ENCODE peak calls at places on chromosomes 2 and 18, in seven cellular contexts. H is mucosa of gallbladder; C is HuH-7.5; O is ureter; S is CD4-positive, alpha-beta memory T cell; G is choroid plexus epithelial cell; T is IMR-90. N is an unnamed sample.

GRCh38 chr2:42996528-42996927 is 204.1 kb upstream of the HAAO start:
- DNase-seq in H (no peak), G (no peak), T (no peak), O (peak), S (no peak), C (no peak), N (no peak)

GRCh38 chr2:173943738-173944137 is 21.4 kb downstream of the SP3 start:
- DNase-seq in T (no peak), S (no peak), O (no peak), H (no peak), G (no peak), C (no peak), N (no peak)

GRCh38 chr2:65081232-65081685 is 25.0 kb downstream of the CEP68 start:
- DNase-seq in T (no peak), H (no peak), S (no peak), C (no peak), G (peak), O (no peak), N (peak)

GRCh38 chr18:57337890-57338289 is 14.5 kb upstream of the ST8SIA3 start:
- DNase-seq in C (no peak), S (no peak), H (no peak), T (no peak), G (no peak), O (no peak), N (no peak)

GRCh38 chr2:3183766-3184165 is 193.9 kb downstream of the EIPR1 start:
- DNase-seq in O (no peak), T (no peak), C (no peak), G (no peak), H (no peak), S (no peak), N (no peak)

GRCh38 chr2:30688956-30689401 is 118.3 kb downstream of the CAPN13 start:
- DNase-seq in S (no peak), T (no peak), O (peak), G (no peak), C (no peak), H (peak), N (no peak)

GRCh38 chr2:101387151-101387807 is at the start of gene CREG2:
- DNase-seq in O (no peak), C (peak), H (peak), T (peak), G (peak), S (no peak), N (peak)

GRCh38 chr2:181300600-181301291 is 156.4 kb upstream of the ITGA4 start:
- DNase-seq in S (peak), G (no peak), O (no peak), T (no peak), C (no peak), H (no peak), N (no peak)

GRCh38 chr2:216308532-216308931 is 63.8 kb downstream of the MARCHF4 start:
- DNase-seq in T (peak), H (no peak), G (no peak), C (no peak), S (no peak), O (no peak), N (no peak)

GRCh38 chr2:237904806-237905599 is 45.6 kb downstream of the RAMP1 start:
- DNase-seq in H (peak), G (peak), S (no peak), T (peak), O (peak), C (no peak), N (peak)

GRCh38 chr2:65033178-65033577 is 23.0 kb upstream of the CEP68 start:
- DNase-seq in S (no peak), C (no peak), O (no peak), G (peak), H (no peak), T (no peak), N (peak)

GRCh38 chr2:237429761-237430160 is 15.8 kb upstream of the COL6A3 start:
- DNase-seq in S (peak), O (no peak), G (peak), T (no peak), C (no peak), H (no peak), N (no peak)

GRCh38 chr2:226943862-226944610 is 108.2 kb downstream of the RHBDD1 start:
- DNase-seq in T (no peak), S (no peak), H (no peak), C (no peak), O (no peak), G (no peak), N (no peak)

GRCh38 chr2:19733951-19734425 is 167.8 kb downstream of the TTC32 start:
- DNase-seq in T (peak), H (no peak), S (no peak), G (peak), C (no peak), O (no peak), N (no peak)

GRCh38 chr2:52465267-52465666 is 1302.3 kb upstream of the CHAC2 start:
- DNase-seq in T (peak), H (no peak), O (no peak), S (no peak), G (peak), C (no peak), N (no peak)

GRCh38 chr2:148829618-148830017 is 45.4 kb upstream of the KIF5C start:
- DNase-seq in S (no peak), T (no peak), H (no peak), O (no peak), C (no peak), G (no peak), N (no peak)

GRCh38 chr2:11697103-11697871 is 27.3 kb upstream of the NTSR2 start:
- DNase-seq in O (no peak), C (no peak), T (peak), S (no peak), H (peak), G (peak), N (peak)

GRCh38 chr18:78685250-78685979 is 294.2 kb upstream of the SALL3 start:
- DNase-seq in H (no peak), C (no peak), G (no peak), S (no peak), O (no peak), T (no peak), N (no peak)

GRCh38 chr2:65612654-65613053 is 180.3 kb upstream of the SPRED2 start:
- DNase-seq in O (no peak), H (no peak), C (no peak), G (peak), T (no peak), S (no peak), N (no peak)

GRCh38 chr2:96156926-96157648 is 11.8 kb upstream of the DUSP2 start:
- DNase-seq in H (no peak), O (no peak), C (no peak), T (no peak), G (no peak), S (no peak), N (no peak)

GRCh38 chr18:25563816-25564370 is 211.9 kb upstream of the ZNF521 start:
- DNase-seq in O (no peak), H (no peak), T (no peak), G (no peak), C (no peak), S (no peak), N (no peak)

GRCh38 chr2:54455584-54456525 is at the start of gene SPTBN1:
- DNase-seq in T (peak), S (no peak), G (peak), O (peak), C (peak), H (peak), N (peak)